ENCODE peak calls at places on chromosomes 2 and 18, in ten cellular contexts. X is heart right ventricle; L is CD8-positive, alpha-beta memory T cell; H is A673; Z is effector memory CD4-positive, alpha-beta T cell; U is neural progenitor cell; E is pancreas; S is adrenal gland; P is cardiac muscle cell; Y is tibial nerve. T is an unnamed sample.

GRCh38 chr18:40249390-40250080 is 1705.5 kb upstream of the PIK3C3 start:
- DNase-seq in X (no peak), L (no peak), H (no peak), Z (no peak), U (no peak), E (no peak), S (no peak), P (no peak), Y (no peak), T (no peak)

GRCh38 chr18:62844850-62845643 is 129.7 kb downstream of the PHLPP1 start:
- DNase-seq in X (no peak), L (no peak), H (no peak), Z (no peak), U (no peak), E (no peak), S (no peak), P (no peak), Y (no peak), T (no peak)

GRCh38 chr2:172095905-172096660 is 6.6 kb downstream of the DLX2 start:
- DNase-seq in X (no peak), L (peak; percentile 7), H (peak; percentile 80), Z (no peak), U (peak; percentile 73), E (no peak), S (no peak), P (no peak), Y (no peak), T (no peak)

GRCh38 chr18:25876334-25876979 is 214.0 kb downstream of the SS18 start:
- DNase-seq in X (no peak), L (no peak), H (no peak), Z (no peak), U (no peak), E (no peak), S (no peak), P (no peak), Y (peak; percentile 7), T (no peak)

GRCh38 chr2:7963787-7964186 is 718.1 kb upstream of the ID2 start:
- DNase-seq in X (no peak), L (no peak), H (no peak), Z (no peak), U (no peak), E (no peak), S (no peak), P (no peak), Y (no peak), T (no peak)

GRCh38 chr2:189057316-189057715 is 83.1 kb downstream of the COL3A1 start:
- DNase-seq in X (no peak), L (no peak), H (no peak), Z (no peak), U (no peak), E (no peak), S (no peak), P (no peak), Y (no peak), T (no peak)

GRCh38 chr2:190827720-190828119 is 52.9 kb upstream of the GLS start:
- DNase-seq in X (no peak), L (no peak), H (no peak), Z (no peak), U (no peak), E (no peak), S (no peak), P (no peak), Y (no peak), T (no peak)

GRCh38 chr2:51490576-51491234 is 458.8 kb upstream of the NRXN1 start:
- DNase-seq in X (no peak), L (no peak), H (no peak), Z (no peak), U (no peak), E (no peak), S (no peak), P (no peak), Y (no peak), T (no peak)

GRCh38 chr18:54043484-54044256 is 180.8 kb downstream of the MBD2 start:
- DNase-seq in X (no peak), L (no peak), H (no peak), Z (no peak), U (no peak), E (no peak), S (no peak), P (peak; percentile 30), Y (no peak), T (no peak)

DNA sequence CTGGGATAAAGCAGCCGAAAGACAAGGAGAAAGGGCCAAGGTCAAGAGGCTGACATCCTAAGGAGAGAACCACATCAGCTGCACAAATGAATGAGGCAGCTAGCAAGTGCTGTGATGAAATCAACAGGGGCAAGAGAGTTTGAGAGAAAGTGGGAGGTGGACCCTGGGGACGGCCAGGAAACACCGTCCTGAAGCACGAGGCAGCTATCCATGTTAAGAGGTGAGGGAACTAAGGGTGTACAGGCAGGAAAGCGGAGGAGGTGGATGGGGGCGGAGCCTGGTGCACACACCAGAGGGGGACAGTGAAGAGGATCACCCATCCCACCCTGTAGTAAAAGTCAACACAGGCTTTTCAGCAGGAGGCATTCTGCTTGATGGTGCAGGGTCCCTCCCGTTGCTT is 52.4 kb downstream of the HDLBP start:
- DNase-seq in X (no peak), L (no peak), H (no peak), Z (no peak), U (no peak), E (no peak), S (peak; percentile 41), P (no peak), Y (no peak), T (no peak)
- H3K36me3 ChIP-seq in X (no peaks in the 10 kb centered on the region), L (peaks cover 47% of the 10 kb centered on the region), H (peaks cover 100% of the 10 kb centered on the region), Z (peaks cover 57% of the 10 kb centered on the region), U (no peaks in the 10 kb centered on the region), E (peaks cover 42% of the 10 kb centered on the region), S (peaks cover 99% of the 10 kb centered on the region), P (peaks cover 66% of the 10 kb centered on the region), Y (peaks cover 21% of the 10 kb centered on the region), T (peaks cover 100% of the 10 kb centered on the region)

DNA sequence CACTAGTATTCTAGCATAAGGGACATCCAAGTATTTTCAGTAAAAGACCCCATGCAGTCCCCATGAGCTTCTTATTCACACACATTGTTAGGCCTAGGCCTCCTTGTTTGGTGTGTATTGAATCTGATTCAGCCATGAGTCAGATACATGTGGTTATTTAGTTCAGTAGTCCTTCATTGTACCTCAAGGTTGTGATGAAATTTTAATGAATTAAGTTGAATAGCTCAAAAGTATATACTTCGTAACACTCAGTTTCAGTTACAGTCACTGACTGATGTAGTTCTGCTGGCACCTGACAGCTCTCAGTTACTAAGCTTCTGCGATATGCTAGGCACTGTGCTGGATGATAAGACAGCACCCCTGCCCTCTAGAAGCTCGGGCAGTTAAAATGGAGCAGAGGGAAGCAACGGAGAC is 86.4 kb downstream of the XRCC5 start:
- DNase-seq in X (no peak), L (no peak), H (peak; percentile 15), Z (no peak), U (no peak), E (no peak), S (no peak), P (peak; percentile 71), Y (no peak), T (no peak)
- H3K27ac ChIP-seq in X (no peak overlapping the region), L (no peak overlapping the region), H (no peak overlapping the region), Z (no peak overlapping the region), U (no peak overlapping the region), E (no peak overlapping the region), S (peak overlapping the region; percentile 60), P (no peak overlapping the region), Y (no peak overlapping the region), T (peak overlapping the region; percentile 3)

DNA sequence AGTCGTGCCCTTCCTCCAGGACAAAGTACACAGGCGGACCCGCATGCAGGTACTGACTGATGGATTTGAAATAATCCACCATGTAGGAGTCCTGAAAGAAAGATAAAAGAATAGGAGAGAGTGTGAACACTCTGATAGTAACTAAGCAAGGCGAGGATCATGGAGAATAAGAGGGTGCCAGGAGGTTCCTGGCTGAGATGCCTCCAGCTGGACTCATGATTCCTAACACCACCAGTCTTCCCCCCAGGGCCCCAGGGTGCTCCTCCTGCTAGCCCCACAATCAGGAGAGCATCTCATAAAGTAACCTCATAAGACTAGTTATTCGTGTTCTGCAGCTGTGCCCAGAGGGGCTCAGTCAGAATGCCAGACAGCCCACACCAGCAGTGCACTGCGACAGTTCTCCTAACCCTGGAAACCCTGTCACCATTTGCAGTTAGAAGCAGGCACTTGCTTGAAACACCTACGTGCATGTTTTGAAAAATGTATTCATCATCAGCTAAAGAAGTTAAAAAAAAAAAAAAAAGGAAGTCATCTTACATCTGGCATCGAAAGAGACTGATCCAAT is 36.7 kb downstream of the RMC1 start:
- DNase-seq in X (no peak), L (no peak), H (no peak), Z (no peak), U (no peak), E (no peak), S (no peak), P (no peak), Y (no peak), T (no peak)
- H3K36me3 ChIP-seq in X (no peaks in the 10 kb centered on the region), L (peaks cover 56% of the 10 kb centered on the region), H (peaks cover 99% of the 10 kb centered on the region), Z (peaks cover 66% of the 10 kb centered on the region), U (no peaks in the 10 kb centered on the region), E (peaks cover 17% of the 10 kb centered on the region), S (peaks cover 95% of the 10 kb centered on the region), P (peaks cover 33% of the 10 kb centered on the region), Y (peaks cover 18% of the 10 kb centered on the region), T (peaks cover 96% of the 10 kb centered on the region)

DNA sequence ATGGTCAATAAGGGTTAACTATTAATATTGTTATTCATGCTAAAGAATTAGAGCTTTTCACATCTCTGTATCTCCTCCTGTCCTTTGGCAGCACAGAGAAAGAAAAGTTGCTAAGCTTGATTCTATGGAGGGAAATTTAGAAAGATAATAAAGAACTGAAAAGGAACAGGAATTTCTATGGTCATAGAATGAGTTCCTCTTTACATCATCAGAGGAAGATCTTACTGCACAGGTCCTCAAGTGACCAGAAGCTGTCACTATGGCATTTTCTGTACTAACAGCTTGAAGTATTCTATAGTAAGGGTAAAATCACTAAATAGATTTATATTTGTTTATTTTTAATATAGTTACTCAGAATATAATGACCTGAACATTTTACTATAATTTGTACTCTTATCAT is 6.0 kb upstream of the PRKD3 start:
- DNase-seq in X (no peak), L (no peak), H (no peak), Z (no peak), U (no peak), E (no peak), S (no peak), P (no peak), Y (no peak), T (no peak)
- H3K27ac ChIP-seq in X (no peak overlapping the region), L (no peak overlapping the region), H (no peak overlapping the region), Z (no peak overlapping the region), U (no peak overlapping the region), E (no peak overlapping the region), S (no peak overlapping the region), P (no peak overlapping the region), Y (no peak overlapping the region), T (no peak overlapping the region)